ENCODE peak calls at places on chromosomes 4 and X, in six cellular contexts. L, Y, P, S, K and U are unnamed samples.

GRCh38 chrX:74902806-74903205 is 22.4 kb downstream of the NEXMIF start:
- DNase-seq in S (no peak), Y (no peak), L (no peak), P (no peak), K (no peak), U (no peak)

GRCh38 chrX:41518127-41518840 is 71.1 kb downstream of the NYX start:
- DNase-seq in P (no peak), L (no peak), Y (no peak), S (no peak), K (no peak), U (no peak)

GRCh38 chr4:140163029-140163810 is 9.2 kb upstream of the MAML3 start:
- DNase-seq in K (peak), S (peak), P (peak), L (peak), Y (no peak), U (no peak)

GRCh38 chr4:14862881-14863280 is 139.4 kb upstream of the CPEB2 start:
- DNase-seq in K (no peak), L (no peak), S (no peak), P (no peak), Y (no peak), U (no peak)

GRCh38 chr4:110637408-110638131 is 14.7 kb upstream of the PITX2 start:
- DNase-seq in Y (no peak), S (no peak), K (no peak), P (no peak), L (no peak), U (no peak)

GRCh38 chr4:48909697-48910096 is 3.1 kb upstream of the OCIAD2 start:
- DNase-seq in S (peak), P (peak), L (peak), K (no peak), Y (no peak), U (no peak)

GRCh38 chrX:108199691-108200090 is 108.1 kb downstream of the ATG4A start:
- DNase-seq in P (peak), S (peak), L (peak), K (no peak), Y (no peak), U (peak)

GRCh38 chr4:1496116-1496642 is 89.9 kb upstream of the NKX1-1 start:
- DNase-seq in K (no peak), L (no peak), P (no peak), Y (no peak), S (no peak), U (no peak)

GRCh38 chrX:46209768-46210167 is 335.5 kb downstream of the ZNF674 start:
- DNase-seq in L (no peak), P (no peak), Y (no peak), K (no peak), S (no peak), U (no peak)

GRCh38 chrX:5113128-5113527 is 1115.5 kb downstream of the NLGN4X start:
- DNase-seq in S (peak), Y (no peak), K (no peak), L (no peak), P (no peak), U (no peak)

GRCh38 chr4:165517216-165517615 is 138.4 kb downstream of the CPE start:
- DNase-seq in S (no peak), L (no peak), K (no peak), Y (no peak), P (no peak), U (no peak)

GRCh38 chrX:113400193-113400704 is 559.6 kb upstream of the AMOT start:
- DNase-seq in P (peak), S (peak), L (no peak), K (no peak), Y (no peak), U (no peak)

GRCh38 chr4:37540486-37540885 is 145.7 kb downstream of the RELL1 start:
- DNase-seq in S (no peak), Y (no peak), K (no peak), L (no peak), P (peak), U (no peak)

GRCh38 chr4:22003878-22004277 is 55.3 kb upstream of the KCNIP4 start:
- DNase-seq in Y (no peak), P (no peak), S (no peak), K (no peak), L (no peak), U (no peak)

GRCh38 chr4:24894846-24895245 is 18.0 kb downstream of the CCDC149 start:
- DNase-seq in P (no peak), Y (no peak), L (no peak), K (no peak), S (no peak), U (no peak)

GRCh38 chr4:110869862-110870577 is 247.1 kb upstream of the PITX2 start:
- DNase-seq in K (no peak), Y (no peak), L (peak), P (no peak), S (peak), U (no peak)

GRCh38 chrX:68432648-68433047 is 647 bp downstream of the OPHN1 start:
- DNase-seq in K (no peak), P (no peak), Y (no peak), S (no peak), L (peak), U (no peak)

GRCh38 chr4:164770051-164770724 is 16.3 kb downstream of the SMIM31 start:
- DNase-seq in L (no peak), Y (no peak), K (no peak), S (no peak), P (no peak), U (peak)

GRCh38 chr4:41587286-41587685 is 49.3 kb downstream of the LIMCH1 start:
- DNase-seq in L (no peak), P (no peak), K (no peak), Y (no peak), S (no peak), U (no peak)

GRCh38 chr4:92599044-92599443 is 295.3 kb downstream of the GRID2 start:
- DNase-seq in L (no peak), S (no peak), P (peak), K (no peak), Y (no peak), U (peak)

GRCh38 chr4:6008766-6009385 is 9.4 kb downstream of the C4orf50 start:
- DNase-seq in S (no peak), K (no peak), Y (no peak), L (no peak), P (no peak), U (no peak)

GRCh38 chr4:5839751-5840674 is 52.9 kb downstream of the CRMP1 start:
- DNase-seq in P (peak), L (peak), Y (no peak), K (no peak), S (peak), U (no peak)

GRCh38 chr4:55393461-55394320 is 2.1 kb upstream of the TMEM165 start:
- DNase-seq in S (peak), P (no peak), K (no peak), L (peak), Y (no peak), U (no peak)

GRCh38 chrX:11341274-11342256 is 48.4 kb downstream of the AMELX start:
- DNase-seq in K (peak), Y (peak), P (peak), L (peak), S (peak), U (peak)

GRCh38 chrX:103158317-103158621 is 56.6 kb upstream of the BEX4 start:
- DNase-seq in S (no peak), Y (no peak), L (no peak), P (no peak), K (no peak), U (no peak)
- TF ChIP-seq CTCF in S (no peak), Y (no peak), L (no peak), P (no peak), K (no peak), U (no peak)

DNA sequence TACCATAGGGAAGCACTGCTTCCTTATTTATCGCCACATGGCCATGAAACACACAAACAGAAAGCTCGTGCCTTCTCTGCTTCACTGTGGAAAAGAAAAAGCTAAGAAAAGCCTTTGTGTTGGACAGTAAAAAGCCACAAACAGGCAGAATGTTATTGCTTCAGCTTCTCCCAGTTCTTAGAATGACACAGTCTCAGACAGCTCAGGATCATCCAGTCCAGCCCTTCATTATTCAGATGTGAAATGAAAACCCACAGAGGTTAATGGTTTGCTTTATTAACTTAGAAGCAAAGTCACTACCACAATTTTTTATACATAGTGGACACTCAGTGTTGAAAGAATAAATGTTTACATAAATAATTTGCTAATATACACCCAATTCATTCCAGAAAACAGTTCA is 181.6 kb upstream of the NOCT start:
- DNase-seq in K (no peak), L (no peak), P (no peak), S (no peak), Y (no peak), U (no peak)
- H3K4me3 ChIP-seq in K (no peak), L (no peak), P (no peak), S (no peak), Y (no peak), U (no peak)

GRCh38 chr4:168832746-168833575 is 177.1 kb downstream of the CBR4 start:
- DNase-seq in K (peak), L (peak), P (no peak), Y (no peak), S (peak), U (no peak)
- TF ChIP-seq CTCF in K (no peak), L (peak), P (peak), Y (no peak), S (peak), U (no peak)

DNA sequence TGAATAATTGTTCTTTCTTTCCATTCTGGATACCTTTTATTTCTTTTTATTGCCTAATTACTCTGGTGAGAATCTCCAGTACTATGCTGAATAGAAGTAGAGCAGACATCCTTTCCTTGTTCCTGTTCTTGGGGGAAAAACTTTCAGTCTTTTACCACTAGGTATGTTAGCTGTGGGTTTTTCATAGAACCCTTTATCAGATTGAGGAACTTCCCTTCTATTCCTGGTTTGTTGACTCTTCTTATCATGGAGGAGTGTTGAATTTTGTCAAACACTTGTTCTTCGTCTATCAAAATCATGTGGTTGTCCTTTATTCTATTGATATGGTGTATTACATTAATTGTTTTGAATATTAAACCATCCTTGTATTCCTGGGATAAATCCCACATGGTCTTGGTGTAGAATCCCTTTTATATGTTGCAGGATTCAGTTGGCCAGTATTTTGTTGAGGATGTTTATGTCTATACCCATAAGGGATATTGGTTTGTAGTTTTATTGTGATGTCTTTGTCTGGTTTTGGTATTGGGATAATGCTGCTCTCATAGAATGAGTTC is 23.6 kb downstream of the SH3BP2 start:
- DNase-seq in K (no peak), P (no peak), L (no peak), Y (no peak), S (no peak), U (no peak)
- H3K4me3 ChIP-seq in K (no peak), P (no peak), L (no peak), Y (no peak), S (no peak), U (no peak)

DNA sequence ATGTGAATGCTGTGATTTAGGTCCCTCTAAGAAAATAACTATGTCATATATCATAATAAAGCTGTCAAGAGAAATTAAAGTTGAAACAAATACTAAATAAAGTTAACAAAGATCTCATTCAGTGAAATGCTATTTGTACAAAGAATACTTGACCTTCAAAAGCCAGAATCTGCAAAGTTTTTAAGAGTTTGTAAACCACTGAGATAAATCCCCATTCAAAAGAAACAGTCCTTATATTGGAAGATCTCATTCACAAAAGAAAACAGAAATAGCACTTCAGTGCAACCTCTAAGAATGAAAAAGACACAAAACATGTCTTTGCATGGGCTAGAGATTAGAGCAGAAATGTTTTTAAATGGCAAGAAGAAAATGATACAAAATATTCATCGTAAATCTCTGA is 149.1 kb upstream of the USP38 start:
- DNase-seq in Y (no peak), K (no peak), P (no peak), S (no peak), L (no peak), U (no peak)
- TF ChIP-seq CTCF in Y (no peak), K (no peak), P (no peak), S (no peak), L (no peak), U (no peak)